ENCODE peak calls at places on chromosome 13, in four cellular contexts. B is AG04450, T is HS-27A, P is H4. C is an unnamed sample.

GRCh38 chr13:44734204-44734707 is 158.1 kb upstream of the TSC22D1 start:
- DNase-seq in P (peak), B (peak), T (no peak), C (peak)

GRCh38 chr13:21336609-21337008 is 122.5 kb downstream of the ZDHHC20 start:
- DNase-seq in T (no peak), P (no peak), B (no peak), C (no peak)

GRCh38 chr13:39776439-39776838 is 121.0 kb downstream of the COG6 start:
- DNase-seq in P (no peak), T (no peak), B (peak), C (no peak)

GRCh38 chr13:39317284-39317683 is 279.0 kb downstream of the NHLRC3 start:
- DNase-seq in P (no peak), B (peak), T (no peak), C (peak)

GRCh38 chr13:44231786-44232516 is 141.7 kb upstream of the SERP2 start:
- DNase-seq in T (peak), P (peak), B (peak), C (no peak)

GRCh38 chr13:20121154-20121515 is 39.7 kb downstream of the GJA3 start:
- DNase-seq in T (no peak), P (no peak), B (no peak), C (no peak)

GRCh38 chr13:104256701-104257100 is 1190.5 kb upstream of the SLC10A2 start:
- DNase-seq in B (no peak), T (no peak), P (no peak), C (no peak)

GRCh38 chr13:35700661-35701060 is 224.2 kb upstream of the MAB21L1 start:
- DNase-seq in P (no peak), T (peak), B (no peak), C (no peak)

GRCh38 chr13:98751397-98752110 is 918 bp downstream of the SLC15A1 start:
- DNase-seq in B (no peak), T (no peak), P (no peak), C (peak)

GRCh38 chr13:23509781-23510543 is 60.2 kb upstream of the TNFRSF19 start:
- DNase-seq in T (no peak), B (peak), P (peak), C (no peak)

GRCh38 chr13:40221460-40222201 is 444.8 kb downstream of the FOXO1 start:
- DNase-seq in P (peak), T (no peak), B (no peak), C (no peak)

GRCh38 chr13:21683034-21683733 is 12.3 kb downstream of the FGF9 start:
- DNase-seq in T (no peak), B (peak), P (peak), C (no peak)

GRCh38 chr13:50323440-50324070 is 308.3 kb downstream of the KCNRG start:
- DNase-seq in B (peak), T (peak), P (peak), C (no peak)

C was measured in cardiac septum.